ENCODE peak calls at places on chromosomes 4 and X, in six cellular contexts. K is fibroblast of pulmonary artery, R is fibroblast of lung, I is mesendoderm, B is AG04449, W is HepG2. Y is an unnamed sample.
A peak's percentile ranks its signal among the peaks of the same experiment; 100 is the strongest.

GRCh38 chrX:115229337-115229991 is 4.4 kb downstream of the LRCH2 start:
- DNase-seq in K (no peak), R (no peak), I (no peak), B (no peak), W (no peak), Y (no peak)

GRCh38 chrX:154321624-154322023 is 26.0 kb downstream of the TKTL1 start:
- DNase-seq in K (no peak), R (no peak), I (no peak), B (no peak), W (peak; percentile 5), Y (no peak)

GRCh38 chr4:138034871-138035270 is 207.3 kb downstream of the SLC7A11 start:
- DNase-seq in K (peak; percentile 86), R (peak; percentile 61), I (no peak), B (no peak), W (no peak), Y (peak; percentile 70)

GRCh38 chr4:63618883-63619573 is 790.2 kb downstream of the TECRL start:
- DNase-seq in K (no peak), R (no peak), I (peak; percentile 53), B (no peak), W (no peak), Y (no peak)

GRCh38 chr4:109294006-109294405 is 8.5 kb downstream of the COL25A1 start:
- DNase-seq in K (peak; percentile 12), R (no peak), I (peak; percentile 78), B (no peak), W (peak; percentile 15), Y (no peak)

GRCh38 chrX:119482497-119483480 is 14.5 kb downstream of the SLC25A5 start:
- DNase-seq in K (peak; percentile 53), R (peak; percentile 39), I (peak; percentile 80), B (no peak), W (no peak), Y (no peak)

GRCh38 chr4:94621491-94622080 is 136.2 kb upstream of the BMPR1B start:
- DNase-seq in K (peak; percentile 70), R (peak; percentile 33), I (peak; percentile 33), B (no peak), W (peak; percentile 28), Y (no peak)

GRCh38 chrX:74248889-74249288 is 55.1 kb upstream of the ZCCHC13 start:
- DNase-seq in K (peak; percentile 42), R (peak; percentile 8), I (peak; percentile 68), B (no peak), W (no peak), Y (no peak)

GRCh38 chr4:8543623-8544022 is 36.6 kb upstream of the GPR78 start:
- DNase-seq in K (no peak), R (no peak), I (no peak), B (no peak), W (no peak), Y (no peak)

GRCh38 chrX:147962476-147962875 is 18.7 kb upstream of the FMR1NB start:
- DNase-seq in K (no peak), R (peak; percentile 3), I (no peak), B (no peak), W (no peak), Y (no peak)

GRCh38 chr4:55035892-55036291 is 89.5 kb downstream of the KDR start:
- DNase-seq in K (no peak), R (no peak), I (no peak), B (no peak), W (no peak), Y (no peak)

GRCh38 chr4:30847157-30847556 is 127.0 kb downstream of the PCDH7 start:
- DNase-seq in K (no peak), R (no peak), I (peak; percentile 89), B (no peak), W (no peak), Y (no peak)

GRCh38 chr4:7683126-7683703 is 248.5 kb upstream of the PSAPL1 start:
- DNase-seq in K (no peak), R (no peak), I (no peak), B (no peak), W (no peak), Y (no peak)

GRCh38 chr4:126799471-126799870 is 833.3 kb upstream of the INTU start:
- DNase-seq in K (no peak), R (no peak), I (no peak), B (no peak), W (no peak), Y (peak; percentile 50)

GRCh38 chr4:145234086-145234694 is 53.8 kb upstream of the OTUD4 start:
- DNase-seq in K (peak; percentile 74), R (peak; percentile 57), I (peak; percentile 81), B (no peak), W (peak; percentile 61), Y (peak; percentile 34)

GRCh38 chrX:120774611-120775010 is 101.1 kb downstream of the CT47B1 start:
- DNase-seq in K (peak; percentile 28), R (no peak), I (no peak), B (no peak), W (no peak), Y (no peak)

GRCh38 chr4:137125011-137125410 is 407.3 kb downstream of the PCDH18 start:
- DNase-seq in K (peak; percentile 38), R (peak; percentile 44), I (no peak), B (peak; percentile 17), W (no peak), Y (peak; percentile 8)

GRCh38 chr4:33802578-33802977 is 2441.7 kb downstream of the ARAP2 start:
- DNase-seq in K (no peak), R (no peak), I (no peak), B (no peak), W (no peak), Y (no peak)

GRCh38 chr4:61202100-61202637 is 2.0 kb downstream of the ADGRL3 start:
- DNase-seq in K (peak; percentile 12), R (peak; percentile 16), I (peak; percentile 60), B (no peak), W (no peak), Y (no peak)

GRCh38 chr4:85500110-85500867 is 25.3 kb downstream of the ARHGAP24 start:
- DNase-seq in K (peak; percentile 59), R (no peak), I (no peak), B (no peak), W (no peak), Y (no peak)

GRCh38 chr4:41070516-41071281 is 143.6 kb downstream of the APBB2 start:
- DNase-seq in K (peak; percentile 52), R (peak; percentile 45), I (no peak), B (no peak), W (no peak), Y (no peak)

GRCh38 chrX:20067709-20068315 is 48.9 kb downstream of the MAP7D2 start:
- DNase-seq in K (peak; percentile 75), R (peak; percentile 90), I (peak; percentile 71), B (peak; percentile 42), W (no peak), Y (peak; percentile 53)

GRCh38 chr4:184649971-184650855 is 675 bp downstream of the PRIMPOL start:
- DNase-seq in K (peak; percentile 43), R (peak; percentile 55), I (peak; percentile 60), B (no peak), W (peak; percentile 17), Y (no peak)

GRCh38 chrX:54921427-54922021 is 900 bp downstream of the TRO start:
- DNase-seq in K (peak; percentile 79), R (peak; percentile 68), I (peak; percentile 86), B (peak; percentile 16), W (peak; percentile 40), Y (peak; percentile 37)

GRCh38 chrX:54926978-54927377 is 6.4 kb downstream of the TRO start:
- DNase-seq in K (no peak), R (no peak), I (no peak), B (no peak), W (no peak), Y (no peak)

GRCh38 chrX:54920610-54921426 is at the start of gene TRO:
- DNase-seq in K (no peak), R (peak; percentile 29), I (peak; percentile 73), B (no peak), W (no peak), Y (no peak)

GRCh38 chrX:54923376-54923775 is 2.8 kb downstream of the TRO start:
- DNase-seq in K (no peak), R (no peak), I (no peak), B (no peak), W (no peak), Y (no peak)

DNA sequence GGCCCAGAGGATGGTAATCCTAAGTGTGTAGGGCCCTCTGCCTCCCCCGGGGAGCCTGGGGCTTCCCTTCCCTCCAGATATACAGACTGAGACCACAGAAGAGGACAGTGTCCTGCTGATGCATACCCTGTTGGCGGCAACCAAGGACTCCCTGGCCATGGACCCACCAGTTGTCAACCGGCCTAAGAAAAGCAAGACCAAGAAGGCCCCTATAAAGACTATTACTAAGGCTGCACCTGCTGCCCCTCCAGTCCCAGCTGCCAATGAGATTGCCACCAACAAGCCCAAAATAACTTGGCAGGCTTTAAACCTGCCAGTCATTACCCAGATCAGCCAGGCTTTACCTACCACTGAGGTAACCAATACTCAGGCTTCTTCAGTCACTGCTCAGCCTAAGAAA is 1.9 kb downstream of the TRO start:
- DNase-seq in K (no peak), R (no peak), I (no peak), B (no peak), W (no peak), Y (no peak)
- H3K4me3 ChIP-seq in K (no peak overlapping the region), R (no peak overlapping the region), I (no peak overlapping the region), B (no peak overlapping the region), W (no peak overlapping the region), Y (no peak overlapping the region)

DNA sequence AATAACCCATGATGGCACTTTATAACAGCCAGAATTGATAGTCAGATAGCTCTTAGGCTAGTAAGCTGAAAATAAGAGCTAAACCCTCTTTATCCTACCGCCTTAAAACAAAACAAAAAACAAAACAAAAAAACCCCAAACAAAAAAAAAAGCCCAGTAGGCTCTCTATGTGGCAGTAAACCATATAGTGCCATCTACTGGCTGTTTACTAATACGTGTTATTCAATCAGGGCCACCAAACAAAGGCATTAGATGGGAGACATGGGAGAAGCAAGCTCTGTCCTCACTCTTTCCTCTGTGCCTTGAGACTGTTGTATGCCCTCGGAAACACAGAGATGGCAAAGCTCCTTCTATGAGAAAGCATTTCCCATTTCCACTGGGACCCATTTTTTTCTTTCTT is 148.8 kb upstream of the MID1 start:
- DNase-seq in K (peak; percentile 46), R (peak; percentile 36), I (peak; percentile 76), B (no peak), W (no peak), Y (no peak)
- H3K4me3 ChIP-seq in K (no peak overlapping the region), R (no peak overlapping the region), I (no peak overlapping the region), B (no peak overlapping the region), W (no peak overlapping the region), Y (no peak overlapping the region)

GRCh38 chrX:47637546-47638195 is 7.9 kb upstream of the CFP start:
- DNase-seq in K (no peak), R (peak; percentile 41), I (peak; percentile 78), B (no peak), W (no peak), Y (no peak)
- H3K4me3 ChIP-seq in K (no peak overlapping the region), R (no peak overlapping the region), I (no peak overlapping the region), B (no peak overlapping the region), W (no peak overlapping the region), Y (no peak overlapping the region)

GRCh38 chr4:143358419-143358818 is 21.7 kb downstream of the GAB1 start:
- DNase-seq in K (no peak), R (no peak), I (no peak), B (no peak), W (no peak), Y (no peak)

GRCh38 chr4:143355540-143356217 is 19.0 kb downstream of the GAB1 start:
- DNase-seq in K (peak; percentile 43), R (peak; percentile 56), I (peak; percentile 71), B (no peak), W (no peak), Y (no peak)

GRCh38 chr4:143354990-143355389 is 18.3 kb downstream of the GAB1 start:
- DNase-seq in K (peak; percentile 29), R (no peak), I (no peak), B (no peak), W (no peak), Y (no peak)

GRCh38 chr4:143357161-143357845 is 20.6 kb downstream of the GAB1 start:
- DNase-seq in K (no peak), R (no peak), I (no peak), B (no peak), W (no peak), Y (no peak)

GRCh38 chr4:143356493-143356892 is 19.8 kb downstream of the GAB1 start:
- DNase-seq in K (no peak), R (no peak), I (no peak), B (no peak), W (no peak), Y (no peak)
- H3K4me3 ChIP-seq in K (no peak overlapping the region), R (no peak overlapping the region), I (no peak overlapping the region), B (no peak overlapping the region), W (no peak overlapping the region), Y (no peak overlapping the region)

Y was measured in skeletal muscle cell.